ENCODE peak calls at places on chromosomes 7 and 10, in four cellular contexts. One of them, this sample, is unnamed.

GRCh38 chr7:95097851-95098250 is 190.5 kb downstream of the PPP1R9A start:
- DNase-seq in HepG2: no peak
- DNase-seq in K562: no peak
- DNase-seq in WTC11: no peak
- DNase-seq in this sample: no peak

GRCh38 chr10:3805791-3806381 is 20.9 kb upstream of the KLF6 start:
- DNase-seq in HepG2: no peak
- DNase-seq in K562: peak
- DNase-seq in WTC11: no peak
- DNase-seq in this sample: peak

GRCh38 chr7:751826-752225 is 24.7 kb upstream of the PRKAR1B start:
- DNase-seq in HepG2: no peak
- DNase-seq in K562: no peak
- DNase-seq in WTC11: no peak
- DNase-seq in this sample: no peak

GRCh38 chr7:22799633-22800032 is 23.0 kb downstream of the TOMM7 start:
- DNase-seq in K562: no peak
- DNase-seq in HepG2: no peak
- DNase-seq in WTC11: no peak
- DNase-seq in this sample: no peak

GRCh38 chr7:26777383-26777782 is 87.0 kb downstream of the SKAP2 start:
- DNase-seq in HepG2: no peak
- DNase-seq in WTC11: no peak
- DNase-seq in K562: no peak
- DNase-seq in this sample: no peak

GRCh38 chr10:16989826-16990293 is 139.8 kb downstream of the CUBN start:
- DNase-seq in K562: no peak
- DNase-seq in WTC11: peak
- DNase-seq in HepG2: no peak
- DNase-seq in this sample: no peak

GRCh38 chr10:1169186-1169885 is 113.2 kb downstream of the WDR37 start:
- DNase-seq in WTC11: peak
- DNase-seq in HepG2: no peak
- DNase-seq in K562: no peak
- DNase-seq in this sample: no peak

GRCh38 chr10:31124852-31125251 is 93.2 kb upstream of the ZNF438 start:
- DNase-seq in HepG2: no peak
- DNase-seq in K562: no peak
- DNase-seq in WTC11: no peak
- DNase-seq in this sample: no peak

GRCh38 chr10:85603167-85603940 is 763.2 kb downstream of the GRID1 start:
- DNase-seq in K562: no peak
- DNase-seq in WTC11: no peak
- DNase-seq in HepG2: no peak
- DNase-seq in this sample: no peak

GRCh38 chr7:19378340-19378704 is 233.1 kb upstream of the FERD3L start:
- DNase-seq in HepG2: no peak
- DNase-seq in K562: no peak
- DNase-seq in WTC11: no peak
- DNase-seq in this sample: no peak

GRCh38 chr10:110398419-110399162 is 93.9 kb upstream of the SMNDC1 start:
- DNase-seq in HepG2: peak
- DNase-seq in K562: peak
- DNase-seq in WTC11: no peak
- DNase-seq in this sample: peak

GRCh38 chr10:16867556-16867955 is 50.3 kb upstream of the RSU1 start:
- DNase-seq in HepG2: no peak
- DNase-seq in WTC11: no peak
- DNase-seq in K562: no peak
- DNase-seq in this sample: no peak

GRCh38 chr10:11301571-11302111 is 284.0 kb downstream of the CELF2 start:
- DNase-seq in HepG2: no peak
- DNase-seq in WTC11: no peak
- DNase-seq in K562: no peak
- DNase-seq in this sample: no peak

GRCh38 chr7:130292682-130293257 is at the start of gene CPA4:
- DNase-seq in K562: no peak
- DNase-seq in HepG2: no peak
- DNase-seq in WTC11: no peak
- DNase-seq in this sample: peak

GRCh38 chr7:22156205-22156604 is 200.7 kb downstream of the RAPGEF5 start:
- DNase-seq in WTC11: no peak
- DNase-seq in HepG2: no peak
- DNase-seq in K562: peak
- DNase-seq in this sample: peak

DNA sequence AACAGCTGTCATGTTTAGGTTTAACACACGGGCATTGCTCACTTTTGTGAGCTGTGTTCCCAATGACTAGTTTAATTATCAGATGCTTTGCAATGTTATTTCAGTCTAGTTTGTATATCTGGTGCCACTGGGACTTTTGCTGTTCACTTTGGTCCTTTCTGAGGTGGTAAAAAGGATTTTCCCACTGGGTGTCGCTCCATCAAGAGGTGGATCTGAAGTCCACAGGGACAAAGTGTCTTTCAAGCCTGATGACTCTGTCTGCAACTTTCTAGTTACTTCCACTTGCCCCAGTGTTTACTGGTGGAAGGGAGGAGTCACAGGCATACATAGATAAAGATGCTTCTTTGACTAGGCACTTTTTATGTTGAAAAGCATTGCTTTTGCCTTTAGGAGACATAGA is 242.2 kb downstream of the HGF start:
- DNase-seq in HepG2: peak
- DNase-seq in K562: no peak
- DNase-seq in WTC11: no peak
- DNase-seq in this sample: peak
- TF ChIP-seq ESRRA in HepG2: no peak
- TF ChIP-seq ESRRA in K562: no peak
- TF ChIP-seq ESRRA in WTC11: no peak
- TF ChIP-seq ESRRA in this sample: no peak

DNA sequence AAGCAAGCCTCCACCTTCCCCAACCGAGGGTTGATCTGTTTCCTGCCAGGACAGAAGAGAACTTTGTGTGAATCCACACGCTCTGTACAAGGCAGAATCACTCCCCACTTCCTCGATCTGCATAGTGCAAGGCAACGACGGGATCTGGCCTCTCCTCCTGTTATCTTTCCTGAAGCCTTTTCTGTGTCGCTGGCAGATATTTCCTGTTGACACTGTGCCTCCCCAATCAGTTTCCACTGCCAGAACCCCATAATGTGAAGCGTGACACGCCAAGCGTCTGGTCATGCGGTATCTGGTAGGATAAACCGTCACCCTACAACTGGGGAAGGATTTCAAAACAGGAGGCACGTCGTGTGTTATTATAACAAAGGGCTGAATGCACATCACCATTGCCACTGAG is 57.2 kb downstream of the FAM171A1 start:
- DNase-seq in WTC11: no peak
- DNase-seq in HepG2: no peak
- DNase-seq in K562: peak
- DNase-seq in this sample: no peak
- TF ChIP-seq HMGXB4 in WTC11: no peak
- TF ChIP-seq HMGXB4 in HepG2: no peak
- TF ChIP-seq HMGXB4 in K562: no peak
- TF ChIP-seq HMGXB4 in this sample: no peak

DNA sequence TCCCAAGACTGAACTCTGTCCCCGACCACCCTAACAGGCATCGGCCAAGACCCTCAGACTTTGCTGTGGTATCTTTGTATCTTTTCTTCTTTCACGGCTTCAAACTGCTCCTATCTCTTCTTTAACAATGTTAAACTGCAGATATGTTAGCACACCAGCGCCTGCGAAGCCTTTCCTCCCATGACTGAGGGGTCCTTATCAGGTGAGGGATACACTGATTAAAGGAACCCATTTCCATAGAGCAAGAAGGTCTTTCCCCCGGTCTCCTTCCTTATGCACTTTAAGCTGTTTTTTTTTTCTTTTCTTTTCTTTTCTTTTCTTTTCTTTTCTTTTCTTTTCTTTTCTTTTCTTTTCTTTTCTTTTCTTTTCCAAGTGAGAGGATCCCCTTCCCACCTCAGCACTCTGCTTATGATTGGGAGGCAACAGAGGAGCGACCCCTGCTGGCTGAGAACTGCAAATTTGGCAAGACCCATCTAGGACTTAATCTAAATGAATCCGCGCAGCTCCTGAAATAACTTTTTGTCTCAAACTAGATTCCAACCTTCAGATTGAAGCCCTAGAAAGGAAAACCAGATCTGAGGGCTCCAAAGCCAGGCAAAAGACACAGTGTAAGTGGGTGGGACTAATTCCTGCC is 109.9 kb downstream of the ITGB8 start:
- DNase-seq in HepG2: peak
- DNase-seq in K562: peak
- DNase-seq in WTC11: peak
- DNase-seq in this sample: peak
- TF ChIP-seq ESRRA in HepG2: no peak
- TF ChIP-seq ESRRA in K562: no peak
- TF ChIP-seq ESRRA in WTC11: no peak
- TF ChIP-seq ESRRA in this sample: no peak

DNA sequence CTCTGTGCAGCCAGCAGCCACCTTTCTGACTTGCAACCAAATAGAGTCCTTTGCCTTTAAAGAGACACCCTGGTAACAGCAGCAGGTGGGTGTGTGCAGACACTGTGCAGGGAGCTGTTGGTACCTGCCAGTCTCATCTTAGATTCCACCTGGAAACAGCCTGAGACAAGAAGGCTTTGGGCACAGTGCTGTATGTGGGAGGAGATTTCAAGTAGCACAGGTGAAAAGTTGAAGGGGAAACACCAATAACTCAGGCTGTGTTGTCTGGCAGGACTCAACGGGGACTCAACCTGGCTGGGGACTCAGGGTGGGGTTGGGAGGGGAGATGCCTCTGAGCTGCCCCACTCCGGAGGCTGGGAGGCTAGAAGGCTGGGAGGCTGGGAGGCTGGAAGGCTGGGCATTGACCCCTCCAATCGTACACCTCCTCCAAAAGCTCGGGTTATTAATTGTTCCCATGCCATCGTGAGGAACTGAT is 6.7 kb downstream of the CPXM2 start:
- DNase-seq in WTC11: no peak
- DNase-seq in HepG2: no peak
- DNase-seq in K562: no peak
- DNase-seq in this sample: no peak
- TF ChIP-seq HMGXB4 in WTC11: no peak
- TF ChIP-seq HMGXB4 in HepG2: no peak
- TF ChIP-seq HMGXB4 in K562: no peak
- TF ChIP-seq HMGXB4 in this sample: no peak

GRCh38 chr7:39459606-39460090 is 106.6 kb upstream of the YAE1 start:
- DNase-seq in K562: no peak
- DNase-seq in HepG2: no peak
- DNase-seq in WTC11: no peak
- DNase-seq in this sample: no peak

GRCh38 chr7:39451901-39452300 is 114.3 kb upstream of the YAE1 start:
- DNase-seq in K562: no peak
- DNase-seq in HepG2: no peak
- DNase-seq in WTC11: no peak
- DNase-seq in this sample: no peak

GRCh38 chr7:39458346-39458745 is 107.9 kb upstream of the YAE1 start:
- DNase-seq in HepG2: no peak
- DNase-seq in K562: peak
- DNase-seq in WTC11: no peak
- DNase-seq in this sample: no peak

DNA sequence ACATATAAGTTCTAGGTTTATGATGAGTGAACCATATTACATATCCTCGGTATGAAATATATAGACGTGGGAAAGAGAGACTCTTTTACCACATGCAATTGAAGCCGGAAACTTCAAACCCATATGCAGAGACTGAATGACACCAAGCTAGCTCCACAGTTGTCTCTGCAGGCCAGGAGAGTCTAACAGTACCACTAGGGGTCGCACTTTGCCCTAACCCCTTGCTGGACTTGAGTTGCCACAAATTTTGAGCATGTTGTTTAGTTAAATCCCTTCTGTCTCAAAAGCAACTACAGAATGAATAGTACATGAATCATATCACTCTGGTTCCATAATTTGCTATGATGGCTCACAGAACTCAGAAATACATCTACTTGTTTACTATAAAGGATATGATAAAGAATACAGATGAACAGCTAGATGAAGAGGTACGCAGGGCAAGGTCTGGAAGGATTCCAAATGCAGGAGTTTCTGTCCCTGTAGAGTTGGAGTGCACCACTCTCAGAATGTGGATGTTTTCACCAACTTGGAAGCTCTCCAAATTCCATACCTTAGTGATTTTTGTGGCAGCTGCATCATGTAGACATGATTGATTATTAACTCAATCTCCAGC is 112.4 kb upstream of the YAE1 start:
- DNase-seq in HepG2: peak
- DNase-seq in WTC11: peak
- DNase-seq in K562: peak
- DNase-seq in this sample: peak
- TF ChIP-seq ESRRA in HepG2: no peak
- TF ChIP-seq ESRRA in WTC11: no peak
- TF ChIP-seq ESRRA in K562: no peak
- TF ChIP-seq ESRRA in this sample: no peak

DNA sequence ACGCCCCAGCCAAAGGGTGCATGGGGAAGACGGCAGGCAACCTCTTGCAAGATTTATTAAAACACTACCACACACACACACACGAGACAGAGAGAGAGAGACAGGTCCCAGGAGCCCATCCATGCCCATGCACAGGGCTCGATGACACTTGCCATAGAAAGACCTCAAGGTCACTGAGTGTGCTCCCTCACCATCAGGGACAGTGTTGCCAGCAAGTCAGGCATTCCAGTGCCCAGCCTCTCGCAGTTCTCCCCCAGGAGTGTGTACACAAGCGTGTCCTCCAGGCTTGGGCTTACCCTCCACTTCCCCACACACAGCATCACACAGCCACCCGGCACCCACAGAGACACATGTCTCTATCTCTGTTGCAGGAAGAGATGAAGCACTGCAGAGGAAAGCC is 46.8 kb upstream of the SLF2 start:
- DNase-seq in HepG2: no peak
- DNase-seq in K562: no peak
- DNase-seq in WTC11: no peak
- DNase-seq in this sample: no peak
- TF ChIP-seq HMGXB4 in HepG2: no peak
- TF ChIP-seq HMGXB4 in K562: no peak
- TF ChIP-seq HMGXB4 in WTC11: no peak
- TF ChIP-seq HMGXB4 in this sample: no peak